ENCODE peak calls at places on chromosome 4, in four cellular contexts. One of them, this sample, is unnamed.

GRCh38 chr4:1240721-1241465 is 8.0 kb downstream of the CTBP1 start:
- DNase-seq in HepG2: no peak
- DNase-seq in K562: no peak
- DNase-seq in GM12878: no peak
- DNase-seq in this sample: no peak

GRCh38 chr4:19936471-19936870 is 315.2 kb upstream of the SLIT2 start:
- DNase-seq in K562: no peak
- DNase-seq in GM12878: no peak
- DNase-seq in HepG2: no peak
- DNase-seq in this sample: no peak

GRCh38 chr4:42654606-42655005 is 2.3 kb downstream of the ATP8A1 start:
- DNase-seq in HepG2: peak
- DNase-seq in K562: no peak
- DNase-seq in GM12878: no peak
- DNase-seq in this sample: no peak

GRCh38 chr4:126004936-126005335 is 690.2 kb downstream of the FAT4 start:
- DNase-seq in GM12878: no peak
- DNase-seq in HepG2: no peak
- DNase-seq in K562: no peak
- DNase-seq in this sample: peak

GRCh38 chr4:113657834-113658233 is 103.7 kb downstream of the CAMK2D start:
- DNase-seq in K562: no peak
- DNase-seq in HepG2: no peak
- DNase-seq in GM12878: no peak
- DNase-seq in this sample: no peak

GRCh38 chr4:2437475-2438215 is 18.9 kb downstream of the CFAP99 start:
- DNase-seq in K562: no peak
- DNase-seq in GM12878: no peak
- DNase-seq in HepG2: no peak
- DNase-seq in this sample: no peak

GRCh38 chr4:152575533-152575932 is 39.6 kb upstream of the FBXW7 start:
- DNase-seq in GM12878: no peak
- DNase-seq in HepG2: peak
- DNase-seq in K562: no peak
- DNase-seq in this sample: no peak

GRCh38 chr4:86497131-86497530 is 97.0 kb upstream of the PTPN13 start:
- DNase-seq in GM12878: peak
- DNase-seq in HepG2: no peak
- DNase-seq in K562: no peak
- DNase-seq in this sample: no peak

GRCh38 chr4:48178931-48179330 is 44.9 kb upstream of the TXK start:
- DNase-seq in K562: no peak
- DNase-seq in GM12878: no peak
- DNase-seq in HepG2: no peak
- DNase-seq in this sample: no peak

GRCh38 chr4:73068496-73069337 is 799 bp downstream of the COX18 start:
- DNase-seq in HepG2: peak
- DNase-seq in GM12878: peak
- DNase-seq in K562: peak
- DNase-seq in this sample: no peak

GRCh38 chr4:65340382-65341109 is 329.7 kb downstream of the EPHA5 start:
- DNase-seq in GM12878: no peak
- DNase-seq in K562: no peak
- DNase-seq in HepG2: no peak
- DNase-seq in this sample: no peak

GRCh38 chr4:8607603-8608481 is 15.3 kb downstream of the CPZ start:
- DNase-seq in GM12878: no peak
- DNase-seq in HepG2: no peak
- DNase-seq in K562: peak
- DNase-seq in this sample: peak

GRCh38 chr4:151866266-151866918 is 105.6 kb upstream of the GATB start:
- DNase-seq in GM12878: no peak
- DNase-seq in K562: no peak
- DNase-seq in HepG2: no peak
- DNase-seq in this sample: no peak

GRCh38 chr4:184538023-184538599 is 63.8 kb upstream of the IRF2 start:
- DNase-seq in GM12878: peak
- DNase-seq in HepG2: peak
- DNase-seq in K562: peak
- DNase-seq in this sample: peak

GRCh38 chr4:123846627-123847026 is 450.0 kb downstream of the SPRY1 start:
- DNase-seq in K562: no peak
- DNase-seq in HepG2: no peak
- DNase-seq in GM12878: no peak
- DNase-seq in this sample: no peak

GRCh38 chr4:48913346-48913745 is 6.8 kb upstream of the OCIAD2 start:
- DNase-seq in GM12878: no peak
- DNase-seq in K562: no peak
- DNase-seq in HepG2: no peak
- DNase-seq in this sample: no peak

GRCh38 chr4:158667651-158668198 is 4.0 kb downstream of the C4orf46 start:
- DNase-seq in K562: peak
- DNase-seq in GM12878: no peak
- DNase-seq in HepG2: peak
- DNase-seq in this sample: peak

DNA sequence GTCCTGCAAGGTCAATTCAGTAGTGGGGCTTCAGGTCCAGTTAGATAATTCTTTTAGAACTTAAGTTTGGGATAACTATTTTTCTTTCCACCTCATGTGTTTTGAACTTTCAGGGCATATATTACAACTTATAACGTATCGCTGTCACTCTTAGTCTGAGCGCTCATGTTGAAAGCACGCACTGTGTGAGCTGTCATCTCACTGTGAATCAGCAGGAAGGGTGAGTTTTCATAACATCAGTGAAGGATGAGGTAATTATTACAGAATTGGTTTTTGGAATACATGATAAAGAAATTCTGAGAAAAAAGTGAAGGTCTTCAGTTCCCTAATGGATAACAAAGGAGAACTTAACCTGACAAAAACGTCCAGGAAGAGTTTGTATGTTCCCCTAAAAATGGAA is 45.1 kb upstream of the SLC4A4 start:
- DNase-seq in HepG2: no peak
- DNase-seq in GM12878: no peak
- DNase-seq in K562: no peak
- DNase-seq in this sample: no peak
- TF ChIP-seq TARDBP in HepG2: no peak
- TF ChIP-seq TARDBP in GM12878: no peak
- TF ChIP-seq TARDBP in K562: no peak
- TF ChIP-seq TARDBP in this sample: no peak

DNA sequence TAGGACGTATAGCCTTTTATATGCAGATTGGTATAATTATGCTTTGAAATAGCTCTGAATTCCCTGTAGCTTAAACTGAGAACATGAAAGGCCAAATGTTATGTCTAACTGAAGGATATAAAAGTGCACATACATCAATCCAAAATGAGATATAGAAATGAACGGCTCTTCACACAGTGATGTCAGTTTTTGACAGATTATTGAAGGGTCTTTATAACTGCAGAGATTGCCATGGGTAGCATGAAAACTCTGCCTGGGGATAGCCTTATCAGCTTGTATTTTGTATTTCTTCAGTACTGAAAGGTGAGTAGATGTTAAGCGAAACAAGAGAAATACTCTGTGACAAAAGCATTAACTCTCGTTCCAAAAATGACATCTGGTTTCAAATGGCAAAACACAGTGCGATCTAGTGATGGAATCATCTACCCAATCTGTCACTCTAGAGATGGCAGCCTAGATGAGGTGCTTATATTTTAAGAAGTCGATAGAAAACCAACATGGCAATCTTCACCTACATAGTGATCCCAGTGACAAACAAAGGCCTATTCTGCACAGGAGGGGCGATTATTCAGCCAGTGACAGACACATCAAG is 59.7 kb downstream of the PCDH10 start:
- DNase-seq in K562: no peak
- DNase-seq in HepG2: no peak
- DNase-seq in GM12878: no peak
- DNase-seq in this sample: no peak
- TF ChIP-seq TARDBP in K562: no peak
- TF ChIP-seq TARDBP in HepG2: no peak
- TF ChIP-seq TARDBP in GM12878: no peak
- TF ChIP-seq TARDBP in this sample: no peak

DNA sequence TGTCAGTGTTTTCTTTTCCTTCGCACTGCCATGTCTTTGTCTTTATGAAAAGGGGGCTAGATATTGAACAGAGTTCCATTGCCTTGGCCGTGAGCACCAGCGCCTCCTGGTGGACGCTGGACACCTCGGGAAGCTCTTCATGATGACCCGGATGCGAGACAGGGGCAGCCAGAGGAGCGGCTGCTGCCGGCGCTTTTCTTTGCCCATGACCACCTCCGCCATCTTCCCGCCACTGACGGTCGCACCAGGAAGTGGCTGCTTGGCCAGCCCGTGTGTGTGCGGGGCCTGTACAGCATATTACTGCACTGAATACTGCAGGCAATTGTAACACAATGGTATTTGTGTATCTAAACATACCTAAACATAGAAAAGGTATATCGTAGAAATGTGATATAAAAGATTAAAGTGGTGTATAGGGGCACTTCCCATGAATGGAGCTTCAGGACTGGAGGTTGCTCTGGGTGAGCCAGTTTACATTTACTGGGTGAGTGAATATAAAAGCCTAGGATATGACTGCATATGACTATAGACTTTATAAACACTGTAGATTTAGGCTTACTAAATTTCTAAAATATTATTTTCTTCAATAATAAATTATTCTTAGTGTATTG is 15.8 kb upstream of the GRIA2 start:
- DNase-seq in K562: peak
- DNase-seq in GM12878: no peak
- DNase-seq in HepG2: peak
- DNase-seq in this sample: peak
- TF ChIP-seq TARDBP in K562: no peak
- TF ChIP-seq TARDBP in GM12878: no peak
- TF ChIP-seq TARDBP in HepG2: no peak
- TF ChIP-seq TARDBP in this sample: no peak

DNA sequence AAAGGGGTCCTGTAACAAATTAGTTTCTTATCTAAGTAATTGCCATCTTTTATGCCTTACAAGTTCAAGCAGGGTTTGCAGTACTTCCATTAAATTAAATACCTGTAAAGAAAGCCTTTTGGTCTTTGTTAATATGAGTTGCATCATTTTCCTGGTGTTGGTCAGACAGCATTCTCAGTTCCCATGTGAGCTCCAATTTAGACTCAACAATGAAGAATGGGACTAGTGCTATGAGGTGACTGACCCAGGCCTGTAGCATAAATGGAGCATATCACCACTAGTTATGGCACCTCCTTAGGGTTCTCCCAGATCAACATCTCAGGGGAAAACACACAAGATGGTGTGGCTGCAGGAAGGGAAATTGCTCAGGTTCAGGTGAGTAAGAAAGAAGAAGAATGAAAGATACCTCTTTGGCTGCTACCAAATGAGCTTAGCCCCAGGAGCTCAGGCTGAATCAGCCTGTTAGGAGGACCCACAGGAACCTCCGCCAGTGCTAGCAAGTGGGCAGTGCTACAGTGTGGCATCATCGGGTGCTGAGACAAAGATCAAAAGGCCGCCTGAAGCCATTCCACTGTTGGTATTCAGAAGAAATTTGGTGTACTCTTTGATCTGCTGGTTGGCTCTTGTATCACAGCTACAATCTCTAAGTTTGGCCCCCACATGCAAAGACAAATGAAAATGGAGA is 1.8 kb downstream of the TTC29 start:
- DNase-seq in GM12878: no peak
- DNase-seq in HepG2: peak
- DNase-seq in K562: no peak
- DNase-seq in this sample: no peak
- TF ChIP-seq TARDBP in GM12878: no peak
- TF ChIP-seq TARDBP in HepG2: no peak
- TF ChIP-seq TARDBP in K562: no peak
- TF ChIP-seq TARDBP in this sample: no peak

GRCh38 chr4:68259191-68259590 is 13.7 kb upstream of the TMPRSS11B start:
- DNase-seq in K562: no peak
- DNase-seq in GM12878: no peak
- DNase-seq in HepG2: no peak
- DNase-seq in this sample: no peak
- TF ChIP-seq TARDBP in K562: no peak
- TF ChIP-seq TARDBP in GM12878: no peak
- TF ChIP-seq TARDBP in HepG2: no peak
- TF ChIP-seq TARDBP in this sample: no peak

DNA sequence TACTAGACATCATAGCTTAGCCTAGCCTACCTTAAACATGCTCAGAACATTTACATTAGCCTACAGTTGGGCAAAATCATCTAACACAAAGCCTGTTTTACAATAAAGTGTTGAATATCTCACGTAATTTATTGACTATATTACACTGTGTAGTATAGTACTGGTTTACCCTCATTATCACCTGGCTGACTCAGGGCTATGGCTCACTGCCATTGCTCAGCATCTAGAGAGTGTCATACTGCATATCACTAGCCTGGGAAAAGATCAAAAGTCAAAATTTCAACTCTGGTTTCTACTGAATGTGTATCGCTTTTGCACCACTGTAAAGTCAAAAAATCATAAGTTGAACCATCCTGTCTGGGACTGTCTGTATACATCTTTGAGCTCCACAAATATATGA is 78.6 kb downstream of the CEP44 start:
- DNase-seq in K562: no peak
- DNase-seq in GM12878: no peak
- DNase-seq in HepG2: no peak
- DNase-seq in this sample: no peak
- TF ChIP-seq TARDBP in K562: no peak
- TF ChIP-seq TARDBP in GM12878: no peak
- TF ChIP-seq TARDBP in HepG2: no peak
- TF ChIP-seq TARDBP in this sample: no peak

GRCh38 chr4:144514736-144515135 is 131.2 kb upstream of the HHIP start:
- DNase-seq in GM12878: no peak
- DNase-seq in HepG2: no peak
- DNase-seq in K562: no peak
- DNase-seq in this sample: no peak

GRCh38 chr4:144518181-144518895 is 127.6 kb upstream of the HHIP start:
- DNase-seq in HepG2: no peak
- DNase-seq in K562: no peak
- DNase-seq in GM12878: no peak
- DNase-seq in this sample: no peak
- TF ChIP-seq TARDBP in HepG2: no peak
- TF ChIP-seq TARDBP in K562: no peak
- TF ChIP-seq TARDBP in GM12878: no peak
- TF ChIP-seq TARDBP in this sample: no peak

This sample was measured in HEK293T.